ENCODE peak calls at places on chromosomes 2 and 18, in four cellular contexts. W is HL-60, J is K562, M is GM12878. C is an unnamed sample.

GRCh38 chr18:57447154-57447621 is 12.0 kb downstream of the ONECUT2 start:
- DNase-seq in W (no peak), J (no peak), M (no peak), C (no peak)

GRCh38 chr2:62529758-62530157 is 23.8 kb upstream of the TMEM17 start:
- DNase-seq in W (no peak), J (no peak), M (no peak), C (no peak)

GRCh38 chr2:60882971-60883753 is 1.8 kb downstream of the REL start:
- DNase-seq in W (no peak), J (no peak), M (peak; percentile 61), C (no peak)

GRCh38 chr2:46177461-46178089 is 119.6 kb upstream of the EPAS1 start:
- DNase-seq in W (no peak), J (no peak), M (no peak), C (no peak)

GRCh38 chr18:58447342-58448190 is 181.3 kb downstream of the ALPK2 start:
- DNase-seq in W (no peak), J (no peak), M (no peak), C (no peak)

GRCh38 chr2:227884511-227884947 is 13.1 kb downstream of the DAW1 start:
- DNase-seq in W (peak; percentile 51), J (peak; percentile 63), M (no peak), C (peak; percentile 45)

GRCh38 chr2:179268277-179268935 is 3.8 kb upstream of the SESTD1 start:
- DNase-seq in W (peak; percentile 11), J (no peak), M (no peak), C (no peak)

GRCh38 chr2:237097911-237098702 is 12.4 kb downstream of the COPS8 start:
- DNase-seq in W (no peak), J (no peak), M (no peak), C (no peak)

GRCh38 chr2:171824086-171824485 is 70.0 kb downstream of the SLC25A12 start:
- DNase-seq in W (peak; percentile 18), J (no peak), M (no peak), C (no peak)

GRCh38 chr2:231611273-231612198 is 18.9 kb downstream of the TEX44 start:
- DNase-seq in W (peak; percentile 88), J (peak; percentile 55), M (no peak), C (no peak)

GRCh38 chr2:195706161-195706900 is 49.3 kb downstream of the SLC39A10 start:
- DNase-seq in W (no peak), J (no peak), M (no peak), C (no peak)

GRCh38 chr2:108446703-108447102 is 2.3 kb upstream of the GCC2 start:
- DNase-seq in W (no peak), J (no peak), M (no peak), C (no peak)

GRCh38 chr18:10417679-10418078 is 36.8 kb upstream of the APCDD1 start:
- DNase-seq in W (no peak), J (no peak), M (no peak), C (no peak)

DNA sequence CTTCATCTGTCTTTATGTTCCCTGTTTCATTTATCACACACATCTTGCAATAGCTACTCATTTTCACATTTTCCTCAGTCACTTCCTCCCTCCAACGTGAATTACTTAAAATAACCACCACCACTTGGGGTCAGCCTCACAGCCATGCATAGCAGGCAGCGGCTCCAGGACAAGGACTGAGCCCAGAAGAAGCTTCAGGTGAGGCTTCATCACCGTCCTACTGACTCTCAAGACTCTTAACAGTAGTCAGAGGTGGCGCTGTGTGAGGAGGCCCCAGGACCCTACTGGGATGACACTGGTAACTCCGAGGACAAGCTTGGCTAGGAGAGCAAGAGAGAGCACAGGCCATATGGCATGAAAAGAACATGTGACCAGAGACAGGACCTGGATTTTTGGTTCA is 15.5 kb upstream of the ST8SIA5 start:
- DNase-seq in W (no peak), J (no peak), M (no peak), C (no peak)
- TF ChIP-seq SPI1 in W (peak; percentile 79), J (peak; percentile 47), M (no peak), C (no peak)

GRCh38 chr2:75896779-75897366 is 186.2 kb upstream of the GCFC2 start:
- DNase-seq in W (peak; percentile 1), J (no peak), M (no peak), C (peak; percentile 12)
- TF ChIP-seq SPI1 in W (peak; percentile 86), J (peak; percentile 37), M (peak; percentile 84), C (peak; percentile 81)

DNA sequence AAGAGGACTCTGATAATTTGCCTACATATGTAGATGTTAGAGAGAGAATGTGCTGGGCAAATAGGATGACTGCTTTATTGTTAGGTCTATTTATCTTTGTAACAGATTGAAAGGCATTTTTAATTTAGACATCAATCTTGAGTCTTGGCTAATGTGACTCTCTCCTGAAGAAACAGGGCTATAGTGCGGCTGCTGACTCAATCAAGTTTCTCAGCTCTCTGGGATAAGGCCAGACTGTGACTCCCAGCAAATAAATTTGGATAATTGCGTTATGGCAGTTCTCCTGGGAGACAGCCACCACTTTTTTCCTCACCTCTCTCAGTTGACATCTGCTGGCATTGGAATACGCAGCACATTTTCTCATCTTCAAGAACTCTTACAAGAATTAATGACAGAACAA is 1101.3 kb downstream of the CBLN2 start:
- DNase-seq in W (no peak), J (no peak), M (no peak), C (no peak)
- TF ChIP-seq SPI1 in W (no peak), J (no peak), M (no peak), C (no peak)

GRCh38 chr2:65377556-65378307 is 54.7 kb downstream of the SPRED2 start:
- DNase-seq in W (no peak), J (peak; percentile 53), M (no peak), C (no peak)
- TF ChIP-seq SPI1 in W (no peak), J (no peak), M (no peak), C (no peak)

C was measured in GM12891.